ENCODE peak calls at places on chromosomes 6 and 20, in eight cellular contexts. One of them, this sample, is unnamed.

GRCh38 chr6:146868671-146869209 is 270.0 kb downstream of the ADGB start:
- DNase-seq in EL: no peak
- DNase-seq in left colon: no peak
- DNase-seq in amniotic stem cell: no peak
- DNase-seq in A172: no peak
- DNase-seq in KG1: no peak
- DNase-seq in RKO: no peak
- DNase-seq in HEK293T: no peak
- DNase-seq in this sample: no peak

GRCh38 chr6:33984466-33985332 is 161.2 kb downstream of the GRM4 start:
- DNase-seq in HEK293T: no peak
- DNase-seq in RKO: no peak
- DNase-seq in EL: no peak
- DNase-seq in A172: no peak
- DNase-seq in left colon: no peak
- DNase-seq in KG1: no peak
- DNase-seq in amniotic stem cell: no peak
- DNase-seq in this sample: no peak

GRCh38 chr20:4602297-4602631 is 119.4 kb upstream of the PRND start:
- DNase-seq in A172: peak; percentile 55
- DNase-seq in HEK293T: no peak
- DNase-seq in RKO: no peak
- DNase-seq in EL: peak; percentile 63
- DNase-seq in amniotic stem cell: no peak
- DNase-seq in KG1: no peak
- DNase-seq in left colon: no peak
- DNase-seq in this sample: no peak

GRCh38 chr6:147805155-147805554 is 296.7 kb downstream of the SAMD5 start:
- DNase-seq in A172: no peak
- DNase-seq in left colon: no peak
- DNase-seq in EL: no peak
- DNase-seq in HEK293T: no peak
- DNase-seq in amniotic stem cell: no peak
- DNase-seq in RKO: no peak
- DNase-seq in KG1: no peak
- DNase-seq in this sample: no peak

GRCh38 chr6:160261991-160262718 is 3.5 kb upstream of the SLC22A2 start:
- DNase-seq in EL: no peak
- DNase-seq in HEK293T: peak; percentile 56
- DNase-seq in KG1: no peak
- DNase-seq in left colon: no peak
- DNase-seq in A172: peak; percentile 4
- DNase-seq in amniotic stem cell: no peak
- DNase-seq in RKO: no peak
- DNase-seq in this sample: no peak

GRCh38 chr6:152273638-152274037 is 363.5 kb downstream of the SYNE1 start:
- DNase-seq in EL: no peak
- DNase-seq in left colon: no peak
- DNase-seq in A172: peak; percentile 18
- DNase-seq in amniotic stem cell: no peak
- DNase-seq in HEK293T: no peak
- DNase-seq in RKO: no peak
- DNase-seq in KG1: no peak
- DNase-seq in this sample: no peak

GRCh38 chr20:3716195-3716834 is 3.9 kb upstream of the SIGLEC1 start:
- DNase-seq in A172: peak; percentile 42
- DNase-seq in HEK293T: peak; percentile 71
- DNase-seq in EL: peak; percentile 55
- DNase-seq in RKO: peak; percentile 50
- DNase-seq in left colon: no peak
- DNase-seq in amniotic stem cell: peak; percentile 24
- DNase-seq in KG1: no peak
- DNase-seq in this sample: peak; percentile 28

GRCh38 chr6:1624071-1624847 is 14.5 kb downstream of the FOXC1 start:
- DNase-seq in RKO: no peak
- DNase-seq in A172: no peak
- DNase-seq in amniotic stem cell: no peak
- DNase-seq in EL: no peak
- DNase-seq in KG1: no peak
- DNase-seq in left colon: peak; percentile 15
- DNase-seq in HEK293T: no peak
- DNase-seq in this sample: no peak

GRCh38 chr20:32524871-32525501 is 60.1 kb downstream of the NOL4L start:
- DNase-seq in RKO: no peak
- DNase-seq in KG1: no peak
- DNase-seq in HEK293T: no peak
- DNase-seq in amniotic stem cell: no peak
- DNase-seq in left colon: peak; percentile 69
- DNase-seq in EL: no peak
- DNase-seq in A172: peak; percentile 37
- DNase-seq in this sample: no peak

GRCh38 chr6:116247285-116247684 is 6.6 kb downstream of the TSPYL4 start:
- DNase-seq in EL: no peak
- DNase-seq in HEK293T: no peak
- DNase-seq in RKO: no peak
- DNase-seq in amniotic stem cell: no peak
- DNase-seq in A172: no peak
- DNase-seq in KG1: no peak
- DNase-seq in left colon: no peak
- DNase-seq in this sample: no peak

GRCh38 chr6:43702522-43703440 is 15.2 kb upstream of the MRPS18A start:
- DNase-seq in HEK293T: peak; percentile 88
- DNase-seq in A172: peak; percentile 94
- DNase-seq in EL: peak; percentile 97
- DNase-seq in RKO: peak; percentile 81
- DNase-seq in amniotic stem cell: peak; percentile 64
- DNase-seq in left colon: peak; percentile 95
- DNase-seq in KG1: no peak
- DNase-seq in this sample: peak; percentile 79

GRCh38 chr6:101117397-101118185 is 236.5 kb upstream of the ASCC3 start:
- DNase-seq in amniotic stem cell: no peak
- DNase-seq in left colon: peak; percentile 57
- DNase-seq in KG1: no peak
- DNase-seq in A172: peak; percentile 11
- DNase-seq in RKO: no peak
- DNase-seq in HEK293T: peak; percentile 9
- DNase-seq in EL: no peak
- DNase-seq in this sample: peak; percentile 20

GRCh38 chr6:170222498-170223471 is 68.1 kb downstream of the DLL1 start:
- DNase-seq in A172: peak; percentile 46
- DNase-seq in HEK293T: no peak
- DNase-seq in left colon: no peak
- DNase-seq in EL: no peak
- DNase-seq in amniotic stem cell: no peak
- DNase-seq in RKO: no peak
- DNase-seq in KG1: no peak
- DNase-seq in this sample: no peak

GRCh38 chr6:147136057-147136456 is 68.2 kb upstream of the STXBP5 start:
- DNase-seq in A172: no peak
- DNase-seq in KG1: no peak
- DNase-seq in left colon: no peak
- DNase-seq in HEK293T: no peak
- DNase-seq in amniotic stem cell: no peak
- DNase-seq in RKO: no peak
- DNase-seq in EL: no peak
- DNase-seq in this sample: no peak

GRCh38 chr6:48834706-48835105 is 628.3 kb downstream of the MMUT start:
- DNase-seq in EL: peak; percentile 20
- DNase-seq in RKO: no peak
- DNase-seq in HEK293T: no peak
- DNase-seq in A172: no peak
- DNase-seq in KG1: no peak
- DNase-seq in left colon: no peak
- DNase-seq in amniotic stem cell: no peak
- DNase-seq in this sample: no peak

GRCh38 chr6:43122146-43122545 is 46.0 kb downstream of the PTK7 start:
- DNase-seq in HEK293T: no peak
- DNase-seq in left colon: no peak
- DNase-seq in A172: no peak
- DNase-seq in RKO: no peak
- DNase-seq in EL: no peak
- DNase-seq in KG1: no peak
- DNase-seq in amniotic stem cell: no peak
- DNase-seq in this sample: no peak

GRCh38 chr20:58014628-58015315 is 213.7 kb downstream of the ANKRD60 start:
- DNase-seq in HEK293T: no peak
- DNase-seq in EL: no peak
- DNase-seq in amniotic stem cell: no peak
- DNase-seq in left colon: no peak
- DNase-seq in KG1: no peak
- DNase-seq in A172: peak; percentile 80
- DNase-seq in RKO: no peak
- DNase-seq in this sample: no peak

GRCh38 chr6:93779086-93779858 is 359.9 kb upstream of the EPHA7 start:
- DNase-seq in A172: no peak
- DNase-seq in left colon: peak; percentile 25
- DNase-seq in RKO: no peak
- DNase-seq in KG1: no peak
- DNase-seq in HEK293T: no peak
- DNase-seq in amniotic stem cell: no peak
- DNase-seq in EL: no peak
- DNase-seq in this sample: peak; percentile 45

GRCh38 chr6:27582928-27583725 is 110.2 kb upstream of the ZNF184 start:
- DNase-seq in HEK293T: peak; percentile 52
- DNase-seq in amniotic stem cell: no peak
- DNase-seq in left colon: no peak
- DNase-seq in KG1: peak; percentile 57
- DNase-seq in RKO: peak; percentile 76
- DNase-seq in A172: peak; percentile 73
- DNase-seq in EL: peak; percentile 77
- DNase-seq in this sample: peak; percentile 78

GRCh38 chr6:104881964-104882668 is 22.4 kb upstream of the HACE1 start:
- DNase-seq in HEK293T: no peak
- DNase-seq in amniotic stem cell: no peak
- DNase-seq in KG1: no peak
- DNase-seq in A172: no peak
- DNase-seq in left colon: no peak
- DNase-seq in EL: no peak
- DNase-seq in RKO: no peak
- DNase-seq in this sample: peak; percentile 3

GRCh38 chr6:43846556-43846955 is 76.5 kb downstream of the VEGFA start:
- DNase-seq in A172: no peak
- DNase-seq in HEK293T: no peak
- DNase-seq in RKO: no peak
- DNase-seq in left colon: no peak
- DNase-seq in KG1: no peak
- DNase-seq in EL: peak; percentile 52
- DNase-seq in amniotic stem cell: no peak
- DNase-seq in this sample: no peak

GRCh38 chr20:431012-431904 is 23.2 kb downstream of the RBCK1 start:
- DNase-seq in KG1: peak; percentile 3
- DNase-seq in amniotic stem cell: peak; percentile 50
- DNase-seq in left colon: peak; percentile 61
- DNase-seq in EL: peak; percentile 61
- DNase-seq in A172: peak; percentile 63
- DNase-seq in HEK293T: peak; percentile 72
- DNase-seq in RKO: peak; percentile 89
- DNase-seq in this sample: peak; percentile 73

GRCh38 chr20:53186630-53187029 is 214.5 kb downstream of the TSHZ2 start:
- DNase-seq in KG1: no peak
- DNase-seq in RKO: no peak
- DNase-seq in A172: no peak
- DNase-seq in left colon: no peak
- DNase-seq in EL: no peak
- DNase-seq in amniotic stem cell: no peak
- DNase-seq in HEK293T: no peak
- DNase-seq in this sample: no peak

GRCh38 chr20:17967595-17968365 is 814 bp downstream of the SNX5 start:
- DNase-seq in EL: peak; percentile 28
- DNase-seq in RKO: peak; percentile 72
- DNase-seq in KG1: no peak
- DNase-seq in HEK293T: no peak
- DNase-seq in left colon: no peak
- DNase-seq in A172: peak; percentile 29
- DNase-seq in amniotic stem cell: no peak
- DNase-seq in this sample: no peak

GRCh38 chr6:143232849-143233248 is 172.2 kb downstream of the AIG1 start:
- DNase-seq in left colon: no peak
- DNase-seq in RKO: peak; percentile 9
- DNase-seq in HEK293T: peak; percentile 66
- DNase-seq in A172: peak; percentile 29
- DNase-seq in EL: peak; percentile 31
- DNase-seq in amniotic stem cell: no peak
- DNase-seq in KG1: no peak
- DNase-seq in this sample: no peak

GRCh38 chr20:48132834-48133233 is 347.6 kb upstream of the SULF2 start:
- DNase-seq in KG1: no peak
- DNase-seq in left colon: no peak
- DNase-seq in A172: no peak
- DNase-seq in HEK293T: no peak
- DNase-seq in EL: no peak
- DNase-seq in RKO: no peak
- DNase-seq in amniotic stem cell: no peak
- DNase-seq in this sample: no peak

GRCh38 chr6:169589293-169589692 is 112.5 kb downstream of the WDR27 start:
- DNase-seq in left colon: peak; percentile 55
- DNase-seq in KG1: no peak
- DNase-seq in amniotic stem cell: no peak
- DNase-seq in HEK293T: no peak
- DNase-seq in EL: no peak
- DNase-seq in A172: peak; percentile 44
- DNase-seq in RKO: no peak
- DNase-seq in this sample: no peak

GRCh38 chr20:33370296-33370695 is 31.0 kb downstream of the CDK5RAP1 start:
- DNase-seq in RKO: no peak
- DNase-seq in amniotic stem cell: no peak
- DNase-seq in KG1: no peak
- DNase-seq in A172: peak; percentile 35
- DNase-seq in HEK293T: no peak
- DNase-seq in left colon: no peak
- DNase-seq in EL: no peak
- DNase-seq in this sample: no peak

GRCh38 chr6:149840345-149841075 is 23.6 kb downstream of the LRP11 start:
- DNase-seq in HEK293T: peak; percentile 71
- DNase-seq in left colon: peak; percentile 64
- DNase-seq in KG1: no peak
- DNase-seq in amniotic stem cell: peak; percentile 69
- DNase-seq in A172: peak; percentile 69
- DNase-seq in RKO: peak; percentile 30
- DNase-seq in EL: peak; percentile 85
- DNase-seq in this sample: peak; percentile 14

This sample was measured in NCI-H2227 treated with DMSO at 0.1 percent for 48 hours.